ENCODE peak calls at places on chromosome 13, in seven cellular contexts. S is IMR-90, V is mesenchymal stem cell, Y is H1, J is neuronal stem cell, T is mesendoderm, Z is trophoblast cell. R is an unnamed sample.

GRCh38 chr13:107035778-107036177 is 467.8 kb upstream of the ARGLU1 start:
- DNase-seq in V (no peak), S (peak), J (no peak), Y (no peak), Z (no peak), T (no peak), R (no peak)

GRCh38 chr13:99658266-99658991 is 157.2 kb downstream of the TM9SF2 start:
- DNase-seq in Z (no peak), V (peak), J (peak), T (peak), S (peak), Y (peak), R (peak)

GRCh38 chr13:75771818-75772217 is 135.7 kb downstream of the LMO7 start:
- DNase-seq in Y (no peak), T (no peak), Z (no peak), J (no peak), S (peak), V (peak), R (no peak)

GRCh38 chr13:98459171-98459681 is 117.7 kb downstream of the STK24 start:
- DNase-seq in S (no peak), T (no peak), V (no peak), Y (no peak), J (no peak), Z (no peak), R (no peak)

GRCh38 chr13:78020861-78021260 is 102.2 kb upstream of the EDNRB start:
- DNase-seq in Z (no peak), Y (no peak), V (peak), T (no peak), S (no peak), J (peak), R (no peak)

GRCh38 chr13:98105929-98106336 is 37.0 kb upstream of the FARP1 start:
- DNase-seq in V (peak), S (peak), Y (no peak), Z (no peak), J (no peak), T (no peak), R (no peak)

GRCh38 chr13:75364131-75364713 is 117.7 kb downstream of the TBC1D4 start:
- DNase-seq in V (no peak), S (peak), Z (peak), J (no peak), T (peak), Y (no peak), R (no peak)

GRCh38 chr13:94550030-94550738 is 45.8 kb downstream of the TGDS start:
- DNase-seq in J (no peak), S (peak), Z (peak), T (no peak), V (no peak), Y (no peak), R (no peak)

GRCh38 chr13:41978007-41978406 is 17.1 kb upstream of the VWA8 start:
- DNase-seq in J (no peak), T (no peak), Z (no peak), Y (no peak), S (no peak), V (no peak), R (no peak)

GRCh38 chr13:49214917-49215376 is 5.2 kb upstream of the MLNR start:
- DNase-seq in T (peak), J (no peak), S (peak), V (no peak), Y (peak), Z (no peak), R (peak)

GRCh38 chr13:33454844-33455256 is 169.3 kb upstream of the STARD13 start:
- DNase-seq in J (no peak), V (no peak), T (no peak), Y (no peak), Z (no peak), S (peak), R (no peak)
- H3K18ac ChIP-seq in J (no peak), V (no peak), T (no peak), Y (no peak), Z (no peak), S (no peak), R (no peak)

GRCh38 chr13:113601166-113602070 is 16.9 kb downstream of the TFDP1 start:
- DNase-seq in Y (no peak), S (no peak), V (no peak), T (no peak), Z (no peak), J (no peak), R (no peak)
- H3K18ac ChIP-seq in Y (no peak), S (no peak), V (no peak), T (no peak), Z (peak), J (peak), R (no peak)

DNA sequence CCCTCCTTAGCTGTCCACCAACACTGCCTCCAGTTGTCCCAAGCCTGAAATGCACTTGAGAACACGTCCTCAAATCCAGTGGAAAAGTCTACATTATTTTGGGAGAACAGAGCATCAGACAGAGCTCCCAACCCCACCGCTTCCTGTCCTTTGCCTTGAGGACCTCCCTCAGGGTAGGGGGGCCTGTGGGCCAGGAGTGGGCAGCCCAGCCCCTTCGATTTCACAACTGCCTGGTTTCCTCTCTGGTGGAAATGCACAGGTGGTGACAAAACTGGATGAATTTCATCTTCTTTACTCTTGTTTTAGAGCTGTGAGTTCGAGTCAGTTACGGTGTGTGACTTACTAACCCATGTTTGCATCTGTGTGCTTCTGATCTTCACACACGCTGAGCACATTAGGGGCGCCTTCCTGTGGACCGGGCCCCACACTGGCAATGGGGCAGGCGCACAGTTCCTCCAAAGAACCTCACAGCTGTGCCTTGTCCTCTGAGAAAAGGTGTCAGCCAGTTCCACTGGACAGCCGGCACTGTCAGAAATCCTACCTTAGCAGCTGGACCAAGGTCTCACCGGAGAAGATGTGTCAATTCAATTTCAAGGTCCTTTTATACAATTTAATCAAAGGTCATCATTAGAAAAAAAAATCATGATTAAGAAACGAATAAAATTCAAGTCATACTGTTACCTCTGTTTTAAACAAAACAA is 80.2 kb downstream of the IRS2 start:
- DNase-seq in V (no peak), T (no peak), S (no peak), Y (no peak), Z (no peak), J (no peak), R (no peak)
- H3K18ac ChIP-seq in V (no peak), T (no peak), S (no peak), Y (no peak), Z (no peak), J (no peak), R (no peak)

DNA sequence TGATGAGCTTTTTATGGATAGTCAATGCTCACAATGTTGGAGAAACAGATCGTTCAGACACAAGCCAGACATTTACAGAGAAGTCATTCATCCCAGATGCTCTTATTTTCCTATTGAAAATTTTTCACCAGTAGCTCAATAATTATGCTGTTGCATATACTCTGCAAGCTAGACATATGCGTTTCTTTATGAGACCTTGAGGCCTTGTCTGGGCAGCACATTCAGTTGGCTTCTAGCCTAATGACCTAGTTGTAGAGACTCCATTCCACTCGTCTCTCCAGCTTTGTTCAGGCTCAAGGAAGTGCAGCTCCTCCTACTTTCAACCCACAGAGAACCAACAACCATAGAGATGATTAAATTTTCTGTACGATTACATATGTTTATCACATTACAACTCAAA is 237.7 kb downstream of the MZT1 start:
- DNase-seq in J (no peak), T (no peak), S (no peak), Z (no peak), Y (no peak), V (no peak), R (no peak)
- H3K18ac ChIP-seq in J (no peak), T (no peak), S (no peak), Z (no peak), Y (no peak), V (no peak), R (no peak)

DNA sequence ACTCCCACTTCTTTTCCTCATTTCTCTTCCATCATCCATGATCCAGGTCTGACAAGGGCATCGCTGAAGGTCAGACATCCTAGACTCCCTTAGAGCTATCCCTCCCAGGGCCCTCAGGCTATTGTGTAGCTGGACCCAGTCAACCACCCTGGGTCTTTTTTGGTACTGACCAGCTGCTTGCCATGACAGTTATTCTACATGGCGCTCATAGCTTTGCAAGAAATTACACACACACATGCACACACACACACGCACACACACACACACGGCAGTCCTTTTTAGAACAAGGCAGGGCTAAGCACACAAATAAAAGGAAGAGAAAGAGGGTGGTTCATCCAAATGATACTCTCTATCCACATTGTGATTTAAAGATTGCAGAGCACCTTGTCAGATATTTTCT is 18.3 kb downstream of the SIAH3 start:
- DNase-seq in V (peak), Z (no peak), Y (peak), S (no peak), J (no peak), T (no peak), R (no peak)
- H3K18ac ChIP-seq in V (no peak), Z (no peak), Y (no peak), S (no peak), J (peak), T (no peak), R (no peak)

GRCh38 chr13:114155923-114156883 is 22.9 kb upstream of the CFAP97D2 start:
- DNase-seq in Y (no peak), S (no peak), T (no peak), J (no peak), Z (no peak), V (no peak), R (no peak)
- H3K18ac ChIP-seq in Y (no peak), S (no peak), T (no peak), J (no peak), Z (no peak), V (no peak), R (no peak)

DNA sequence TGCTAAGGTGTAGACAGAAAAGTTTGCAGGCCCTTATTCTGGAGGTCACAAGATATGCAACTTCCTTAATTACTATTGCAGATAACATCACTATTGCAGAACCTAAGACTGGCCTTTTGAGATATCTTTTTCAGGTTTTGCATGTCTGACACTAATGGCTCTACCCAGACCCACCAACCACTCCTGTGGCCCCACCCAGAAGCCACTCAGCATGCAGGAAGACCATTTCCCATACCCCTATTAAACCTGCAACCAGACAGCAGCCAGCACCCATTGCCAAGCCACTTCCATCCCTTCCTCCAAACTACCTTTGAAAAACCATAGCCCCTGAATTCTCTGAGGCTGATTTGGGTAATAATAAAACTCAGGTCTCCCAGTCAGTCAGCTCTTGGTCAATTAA is 297.6 kb downstream of the SLITRK6 start:
- DNase-seq in V (no peak), J (no peak), S (no peak), Z (no peak), T (peak), Y (no peak), R (no peak)
- H3K18ac ChIP-seq in V (no peak), J (no peak), S (no peak), Z (no peak), T (no peak), Y (no peak), R (no peak)